ENCODE peak calls at places on chromosomes 1 and 21, in six cellular contexts. T is GM12878, R is SK-N-SH, E is IMR-90, N is A549, H is K562. M is an unnamed sample.

GRCh38 chr1:243483084-243483845 is 227.4 kb downstream of the SDCCAG8 start:
- DNase-seq in E (no peak), R (peak), N (no peak), H (no peak), T (no peak), M (no peak)

GRCh38 chr1:169901119-169901518 is 7.4 kb upstream of the SCYL3 start:
- DNase-seq in H (no peak), R (no peak), N (no peak), E (no peak), T (no peak), M (no peak)

GRCh38 chr1:47724427-47724999 is 272.7 kb downstream of the TRABD2B start:
- DNase-seq in T (no peak), E (no peak), H (no peak), R (no peak), N (no peak), M (no peak)

GRCh38 chr1:10387611-10388386 is 11.1 kb upstream of the PGD start:
- DNase-seq in E (peak), R (no peak), H (no peak), N (peak), T (peak), M (no peak)

GRCh38 chr21:46122758-46123683 is 25.1 kb downstream of the COL6A2 start:
- DNase-seq in E (no peak), R (peak), T (no peak), N (no peak), H (no peak), M (no peak)

GRCh38 chr1:111541721-111542120 is 38.3 kb upstream of the ADORA3 start:
- DNase-seq in H (no peak), E (peak), R (no peak), T (no peak), N (no peak), M (peak)

GRCh38 chr21:24486973-24487372 is 1120.3 kb downstream of the MRPL39 start:
- DNase-seq in N (no peak), E (no peak), H (no peak), T (no peak), R (no peak), M (no peak)

GRCh38 chr1:58621375-58621774 is 44.3 kb upstream of the TACSTD2 start:
- DNase-seq in N (no peak), E (no peak), T (no peak), H (no peak), R (no peak), M (no peak)

GRCh38 chr1:194658090-194658439 is 1471.7 kb upstream of the B3GALT2 start:
- DNase-seq in R (no peak), E (peak), N (no peak), T (no peak), H (peak), M (peak)

GRCh38 chr1:159869607-159870006 is 7.2 kb upstream of the VSIG8 start:
- DNase-seq in N (no peak), T (no peak), H (no peak), R (no peak), E (no peak), M (no peak)

GRCh38 chr1:156898151-156898550 is 4.6 kb downstream of the PEAR1 start:
- DNase-seq in T (no peak), H (no peak), R (peak), E (peak), N (no peak), M (peak)

GRCh38 chr1:147612366-147612765 is 58.0 kb downstream of the ACP6 start:
- DNase-seq in R (no peak), H (no peak), N (peak), E (no peak), T (no peak), M (peak)

GRCh38 chr1:206041640-206042039 is 11.3 kb upstream of the RHEX start:
- DNase-seq in H (no peak), N (no peak), R (peak), T (no peak), E (no peak), M (no peak)

GRCh38 chr1:186476306-186477040 is 15.6 kb upstream of the PDC start:
- DNase-seq in N (no peak), H (no peak), T (no peak), E (peak), R (no peak), M (no peak)

GRCh38 chr1:24888971-24889670 is 41.0 kb downstream of the RUNX3 start:
- DNase-seq in R (no peak), H (no peak), N (no peak), E (peak), T (no peak), M (no peak)

GRCh38 chr1:198179556-198179981 is 22.8 kb downstream of the NEK7 start:
- DNase-seq in N (no peak), H (no peak), E (peak), R (no peak), T (no peak), M (no peak)

GRCh38 chr1:203281851-203282661 is 23.3 kb upstream of the BTG2 start:
- DNase-seq in H (no peak), N (no peak), E (no peak), R (no peak), T (no peak), M (peak)

GRCh38 chr1:84166797-84167196 is 22.7 kb downstream of the PRKACB start:
- DNase-seq in T (no peak), E (no peak), R (no peak), H (no peak), N (no peak), M (no peak)

GRCh38 chr1:162381941-162382750 is 618 bp downstream of the C1orf226 start:
- DNase-seq in E (no peak), R (no peak), H (no peak), T (no peak), N (no peak), M (no peak)

GRCh38 chr21:31346256-31346821 is 2.3 kb upstream of the TIAM1 start:
- DNase-seq in R (no peak), T (no peak), E (no peak), N (no peak), H (no peak), M (no peak)

GRCh38 chr1:5898266-5898665 is 94.0 kb downstream of the NPHP4 start:
- DNase-seq in R (no peak), H (no peak), E (no peak), N (no peak), T (no peak), M (no peak)

GRCh38 chr1:42379794-42380616 is 587 bp upstream of the RIMKLA start:
- DNase-seq in N (peak), E (peak), T (no peak), H (peak), R (no peak), M (peak)
- TF ChIP-seq SMC3 in N (no peak), E (no peak), T (no peak), H (no peak), R (no peak), M (no peak)

DNA sequence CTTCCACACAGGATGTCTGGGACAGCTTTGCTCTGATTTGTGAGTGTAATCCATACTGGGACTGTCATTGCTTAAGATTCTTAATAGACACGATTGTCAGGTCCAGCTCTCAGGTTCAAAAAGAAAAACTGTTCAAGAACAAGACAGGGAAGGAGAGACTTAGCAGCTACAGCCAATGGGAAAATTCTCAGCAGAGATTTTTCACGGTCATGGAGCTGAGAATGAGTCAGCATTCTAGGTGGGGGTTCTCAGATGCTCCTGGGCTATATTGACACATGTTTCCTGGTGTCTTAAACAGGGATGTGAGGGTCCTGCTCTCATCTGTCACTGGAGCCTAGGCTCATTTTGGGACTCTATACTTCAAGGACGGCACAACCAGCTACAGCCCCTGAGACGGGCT is 318.3 kb downstream of the RRAGC start:
- DNase-seq in N (no peak), E (no peak), T (no peak), H (peak), R (no peak), M (no peak)
- TF ChIP-seq SMC3 in N (no peak), E (no peak), T (no peak), H (no peak), R (no peak), M (no peak)

GRCh38 chr1:189125694-189126093 is 1352.0 kb downstream of the BRINP3 start:
- DNase-seq in E (no peak), N (no peak), H (no peak), T (no peak), R (no peak), M (no peak)

GRCh38 chr1:189131576-189131975 is 1346.1 kb downstream of the BRINP3 start:
- DNase-seq in N (no peak), E (no peak), H (no peak), T (no peak), R (no peak), M (no peak)
- TF ChIP-seq SMC3 in N (no peak), E (no peak), H (no peak), T (no peak), R (no peak), M (no peak)

GRCh38 chr1:207084701-207085180 is 3.9 kb upstream of the C4BPB start:
- DNase-seq in H (peak), N (peak), E (peak), R (peak), T (no peak), M (peak)

GRCh38 chr1:207081106-207081505 is 7.6 kb upstream of the C4BPB start:
- DNase-seq in N (no peak), T (no peak), E (no peak), H (no peak), R (no peak), M (no peak)

GRCh38 chr1:207079706-207080246 is 8.9 kb upstream of the C4BPB start:
- DNase-seq in E (no peak), T (no peak), R (no peak), N (no peak), H (peak), M (no peak)

GRCh38 chr1:207084241-207084640 is 4.4 kb upstream of the C4BPB start:
- DNase-seq in H (no peak), N (no peak), R (no peak), E (peak), T (no peak), M (no peak)

GRCh38 chr1:207081806-207082205 is 6.9 kb upstream of the C4BPB start:
- DNase-seq in E (no peak), N (no peak), T (no peak), H (no peak), R (no peak), M (no peak)
- TF ChIP-seq SMC3 in E (no peak), N (no peak), T (no peak), H (no peak), R (no peak), M (no peak)

GRCh38 chr1:232302376-232303049 is 327.4 kb downstream of the SIPA1L2 start:
- DNase-seq in H (no peak), E (no peak), T (no peak), R (no peak), N (no peak), M (no peak)
- TF ChIP-seq SMC3 in H (no peak), E (no peak), T (no peak), R (no peak), N (no peak), M (no peak)

GRCh38 chr1:44294588-44295007 is 60.5 kb downstream of the ERI3 start:
- DNase-seq in N (peak), H (peak), T (no peak), R (peak), E (peak), M (peak)
- TF ChIP-seq SMC3 in N (no peak), H (peak), T (no peak), R (peak), E (peak), M (peak)

GRCh38 chr1:94978401-94978800 is 51.5 kb upstream of the CNN3 start:
- DNase-seq in R (no peak), N (no peak), H (no peak), E (no peak), T (no peak), M (no peak)

GRCh38 chr1:94980909-94981252 is 54.0 kb upstream of the CNN3 start:
- DNase-seq in R (no peak), T (no peak), N (no peak), E (no peak), H (no peak), M (peak)

GRCh38 chr1:94981574-94981973 is 54.7 kb upstream of the CNN3 start:
- DNase-seq in R (no peak), H (no peak), T (no peak), N (no peak), E (no peak), M (no peak)

GRCh38 chr1:94979126-94979525 is 52.2 kb upstream of the CNN3 start:
- DNase-seq in H (no peak), R (no peak), E (no peak), N (no peak), T (no peak), M (no peak)

DNA sequence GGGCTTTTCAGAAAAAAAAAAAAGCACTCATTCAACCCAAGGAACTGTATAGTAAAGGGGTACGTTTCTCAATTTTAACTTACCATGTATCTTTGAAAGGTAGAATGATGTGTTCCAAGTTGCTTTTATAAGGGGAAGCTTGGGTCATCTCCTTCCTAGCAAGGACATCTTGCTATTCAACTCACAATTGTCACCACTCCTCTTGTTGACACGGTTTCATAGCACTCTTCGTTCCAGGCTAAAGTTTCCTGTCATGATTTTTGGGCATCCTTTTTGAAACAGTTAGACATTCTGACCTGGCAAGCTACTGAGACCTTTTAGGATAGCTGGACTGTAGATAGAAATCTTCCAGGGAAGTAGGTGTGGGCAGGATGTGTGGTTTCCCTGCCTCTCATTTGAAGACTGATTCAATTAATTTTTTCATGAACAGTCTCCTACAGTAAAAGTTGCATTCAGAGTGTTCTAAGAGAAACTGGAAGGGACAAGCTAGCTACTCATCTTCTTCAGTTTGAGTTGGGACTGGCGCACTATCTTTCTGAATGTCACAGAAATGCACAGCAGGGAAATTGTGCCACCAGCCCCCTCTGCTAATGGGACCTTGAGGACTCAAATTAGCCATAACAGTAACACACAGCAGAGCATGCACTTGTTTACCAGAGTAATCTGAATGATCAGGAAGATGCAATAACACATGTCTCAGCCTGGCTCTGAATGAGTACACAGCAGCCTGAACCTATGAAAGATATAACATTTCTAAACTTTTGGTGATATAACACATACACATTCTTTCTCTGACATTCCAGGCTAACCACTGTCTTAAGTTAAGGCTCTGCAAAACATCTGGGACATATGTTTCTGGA is 53.4 kb upstream of the CNN3 start:
- DNase-seq in H (no peak), R (peak), N (no peak), T (no peak), E (peak), M (no peak)
- TF ChIP-seq SMC3 in H (no peak), R (no peak), N (no peak), T (no peak), E (no peak), M (no peak)